ENCODE peak calls at places on chromosomes 4 and X, in four cellular contexts. Z is stimulated activated CD4-positive, alpha-beta T cell treated with anti-CD3 and anti-CD28 coated beads, Interleukin-15, amount 100 ng/mL, for 1 hour; O is GF-D8; Y is pulmonary artery endothelial cell. N is an unnamed sample.

GRCh38 chr4:55021214-55021613 is 104.2 kb downstream of the KDR start:
- DNase-seq in Z (no peak), O (no peak), Y (no peak), N (no peak)

GRCh38 chr4:155208258-155209054 is at the start of gene NPY2R:
- DNase-seq in Z (no peak), O (no peak), Y (no peak), N (peak)

GRCh38 chrX:33725556-33726232 is 406.4 kb downstream of the FAM47A start:
- DNase-seq in Z (no peak), O (no peak), Y (no peak), N (no peak)

GRCh38 chr4:113584407-113585150 is 177.0 kb downstream of the CAMK2D start:
- DNase-seq in Z (no peak), O (no peak), Y (no peak), N (no peak)

GRCh38 chrX:139049455-139049854 is 337.9 kb upstream of the FGF13 start:
- DNase-seq in Z (no peak), O (no peak), Y (no peak), N (no peak)

GRCh38 chrX:11196476-11196875 is 85.3 kb downstream of the HCCS start:
- DNase-seq in Z (no peak), O (no peak), Y (no peak), N (no peak)

GRCh38 chr4:88226143-88226542 is 58.2 kb downstream of the PPM1K start:
- DNase-seq in Z (no peak), O (no peak), Y (no peak), N (no peak)

GRCh38 chr4:152937535-152938236 is 1.6 kb downstream of the FHDC1 start:
- DNase-seq in Z (no peak), O (no peak), Y (no peak), N (peak)